ENCODE peak calls at places on chromosomes 2 and 18, in seven cellular contexts. E is neural progenitor cell, W is colonic mucosa, H is GM13977, O is GM10248, I is GM12865, F is mesothelial cell of epicardium. X is an unnamed sample.
A peak's percentile ranks its signal among the peaks of the same experiment; 100 is the strongest.

GRCh38 chr18:41320090-41320489 is 634.9 kb upstream of the PIK3C3 start:
- DNase-seq in W (no peak), H (no peak), I (no peak), O (no peak), E (no peak), F (no peak), X (no peak)

GRCh38 chr2:25955036-25955435 is 27.3 kb downstream of the KIF3C start:
- DNase-seq in F (no peak), I (no peak), H (no peak), E (no peak), W (no peak), O (no peak), X (no peak)

GRCh38 chr2:225566798-225567197 is 167.3 kb downstream of the NYAP2 start:
- DNase-seq in O (no peak), E (no peak), W (no peak), I (no peak), F (no peak), H (no peak), X (no peak)

GRCh38 chr2:75491129-75491753 is 69.5 kb downstream of the EVA1A start:
- DNase-seq in E (no peak), H (no peak), O (no peak), W (no peak), F (no peak), I (no peak), X (no peak)

GRCh38 chr2:137262600-137262999 is 497.3 kb downstream of the THSD7B start:
- DNase-seq in F (no peak), E (peak; percentile 35), H (no peak), O (no peak), W (no peak), I (no peak), X (no peak)

GRCh38 chr2:17133052-17133671 is 385.1 kb downstream of the RAD51AP2 start:
- DNase-seq in W (no peak), O (no peak), H (no peak), F (no peak), I (no peak), E (no peak), X (no peak)

GRCh38 chr2:29777164-29777563 is 144.2 kb downstream of the ALK start:
- DNase-seq in H (no peak), E (no peak), O (no peak), F (no peak), W (no peak), I (no peak), X (no peak)

GRCh38 chr2:45177870-45178269 is 168.6 kb upstream of the SIX2 start:
- DNase-seq in H (no peak), W (no peak), E (no peak), F (no peak), O (no peak), I (no peak), X (no peak)

GRCh38 chr2:46379213-46380037 is 82.2 kb downstream of the EPAS1 start:
- DNase-seq in E (no peak), I (no peak), H (no peak), O (no peak), W (no peak), F (no peak), X (no peak)

GRCh38 chr18:59514193-59514592 is 155.1 kb upstream of the LMAN1 start:
- DNase-seq in F (no peak), W (peak; percentile 23), E (peak; percentile 33), O (no peak), I (no peak), H (no peak), X (no peak)

GRCh38 chr2:12618576-12618975 is 98.2 kb upstream of the TRIB2 start:
- DNase-seq in I (no peak), F (no peak), E (no peak), W (no peak), H (no peak), O (no peak), X (no peak)

GRCh38 chr18:8854962-8855361 is 149.6 kb downstream of the MTCL1 start:
- DNase-seq in I (no peak), O (no peak), F (no peak), W (no peak), H (no peak), E (no peak), X (no peak)

GRCh38 chr2:102166189-102166845 is 20.5 kb upstream of the IL1RL2 start:
- DNase-seq in F (no peak), I (no peak), O (no peak), H (no peak), W (no peak), E (peak; percentile 51), X (no peak)
- TF ChIP-seq CTCF in F (no peak), I (no peak), O (no peak), H (peak; percentile 8), W (peak; percentile 39), E (peak; percentile 54), X (no peak)

GRCh38 chr2:5699963-5700362 is 7.8 kb downstream of the SOX11 start:
- DNase-seq in I (no peak), E (no peak), H (no peak), W (no peak), O (no peak), F (no peak), X (no peak)

GRCh38 chr2:5698171-5698570 is 6.0 kb downstream of the SOX11 start:
- DNase-seq in O (no peak), I (no peak), E (no peak), W (no peak), F (no peak), H (no peak), X (no peak)

GRCh38 chr2:5703166-5703565 is 11.0 kb downstream of the SOX11 start:
- DNase-seq in H (no peak), E (no peak), I (no peak), F (no peak), O (no peak), W (no peak), X (no peak)

GRCh38 chr2:5697554-5697953 is 5.4 kb downstream of the SOX11 start:
- DNase-seq in H (no peak), I (no peak), F (no peak), O (no peak), W (no peak), E (peak; percentile 35), X (no peak)

DNA sequence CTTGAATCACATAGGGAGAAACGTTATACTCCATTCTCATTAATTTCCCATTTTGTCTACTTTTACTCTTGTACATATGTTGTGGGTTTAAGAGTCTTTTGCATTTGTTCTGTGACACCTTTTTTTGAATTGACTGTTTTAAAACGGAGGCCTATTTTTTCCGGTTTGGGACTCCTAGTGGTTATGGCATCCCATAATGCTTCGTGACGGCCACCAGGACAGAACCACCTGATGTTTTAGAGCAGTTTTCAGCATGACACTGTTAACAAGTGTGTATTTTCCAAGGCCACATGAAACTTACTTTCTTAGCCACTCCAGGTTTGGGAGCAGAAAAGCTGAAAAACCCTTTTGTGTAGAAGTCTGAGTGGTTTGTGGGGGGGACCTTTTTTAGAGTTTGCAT is 8.4 kb downstream of the SOX11 start:
- DNase-seq in W (no peak), E (no peak), I (no peak), O (no peak), F (no peak), H (no peak), X (no peak)
- TF ChIP-seq CTCF in W (no peak), E (peak; percentile 9), I (no peak), O (no peak), F (no peak), H (no peak), X (no peak)

DNA sequence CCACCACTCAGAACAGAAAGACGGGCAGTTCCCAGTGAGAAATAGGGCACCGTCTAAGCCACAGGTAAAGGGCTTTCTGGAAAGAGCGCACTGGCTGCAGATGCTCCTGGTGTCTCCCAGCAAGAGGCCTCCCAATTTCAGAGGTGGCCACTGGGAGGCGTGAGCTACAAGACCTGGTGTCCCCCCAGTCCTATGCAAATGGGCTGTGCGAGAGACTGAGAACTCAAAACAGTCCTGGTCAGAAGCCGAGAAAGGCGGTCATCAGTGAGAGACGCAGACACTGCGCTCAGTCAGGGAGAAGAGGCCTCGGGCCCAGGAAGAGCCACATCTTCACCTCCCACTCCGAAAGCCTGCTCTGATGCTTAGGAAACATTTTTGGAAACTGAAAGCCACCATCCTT is 179.5 kb downstream of the EIPR1 start:
- DNase-seq in I (peak; percentile 55), O (no peak), E (peak; percentile 80), H (no peak), W (no peak), F (no peak), X (no peak)
- TF ChIP-seq CTCF in I (peak; percentile 32), O (peak; percentile 32), E (peak; percentile 63), H (peak; percentile 31), W (no peak), F (no peak), X (peak; percentile 13)

DNA sequence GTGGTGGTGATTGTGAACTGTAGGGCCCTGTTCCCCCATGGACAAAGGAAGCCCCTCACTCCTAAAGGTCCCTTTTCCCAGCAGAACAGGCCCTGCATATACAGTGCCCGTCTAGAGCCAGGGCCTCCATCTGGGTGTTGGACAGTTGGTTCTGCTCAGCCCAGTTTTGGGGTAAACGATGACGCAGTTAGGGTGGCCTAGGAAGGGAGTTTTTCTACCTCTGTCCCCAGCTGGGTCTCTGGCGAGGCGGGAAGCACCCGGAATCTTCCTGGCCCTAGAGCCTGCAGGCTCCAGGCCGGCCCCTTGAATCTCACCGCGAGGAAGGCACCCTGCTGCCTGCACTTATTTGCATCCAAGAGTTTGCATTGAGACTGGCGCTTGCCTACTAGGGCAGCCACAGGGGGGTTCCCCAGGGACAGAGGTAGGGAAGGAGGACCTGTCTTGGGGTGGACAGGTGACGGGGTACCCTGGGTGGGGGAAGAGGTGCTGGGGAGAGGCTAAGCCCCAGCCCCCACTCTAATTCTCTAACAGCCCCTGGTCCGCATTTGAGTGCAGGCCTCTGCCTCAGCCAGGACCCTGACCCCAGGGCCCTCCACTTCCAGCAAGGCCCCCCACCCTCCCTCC is 514 bp upstream of the MTA3 start:
- DNase-seq in F (peak; percentile 22), O (peak; percentile 72), I (peak; percentile 85), E (peak; percentile 76), H (peak; percentile 76), W (peak; percentile 64), X (peak; percentile 78)
- TF ChIP-seq CTCF in F (no peak), O (no peak), I (no peak), E (no peak), H (no peak), W (no peak), X (no peak)

X was measured in GM20000.